ENCODE peak calls at places on chromosomes 2 and 18, in four cellular contexts. C is neural progenitor cell, V is testis, F is Panc1. K is an unnamed sample.

GRCh38 chr2:180980943-180981898 is 816 bp downstream of the UBE2E3 start:
- DNase-seq in V (peak; percentile 38), C (peak; percentile 31), F (no peak), K (no peak)

GRCh38 chr2:37230581-37230980 is 815 bp downstream of the CEBPZ start:
- DNase-seq in V (no peak), C (peak; percentile 19), F (no peak), K (peak; percentile 15)

GRCh38 chr2:152055366-152056108 is 43.3 kb downstream of the CACNB4 start:
- DNase-seq in C (no peak), V (no peak), F (no peak), K (no peak)

GRCh38 chr18:12295389-12296086 is 12.5 kb upstream of the TUBB6 start:
- DNase-seq in F (no peak), C (no peak), V (no peak), K (no peak)

GRCh38 chr2:23504591-23504990 is 119.6 kb downstream of the KLHL29 start:
- DNase-seq in V (no peak), C (no peak), F (no peak), K (no peak)

GRCh38 chr2:46030330-46030729 is 266.9 kb upstream of the EPAS1 start:
- DNase-seq in V (no peak), C (no peak), F (no peak), K (no peak)

GRCh38 chr18:56861244-56861643 is 210.1 kb downstream of the WDR7 start:
- DNase-seq in F (no peak), C (no peak), V (no peak), K (no peak)

GRCh38 chr18:28781616-28782362 is 604.9 kb upstream of the CDH2 start:
- DNase-seq in F (no peak), V (no peak), C (no peak), K (no peak)

GRCh38 chr2:19355416-19355821 is 3.0 kb downstream of the OSR1 start:
- DNase-seq in C (no peak), F (no peak), V (no peak), K (no peak)

GRCh38 chr2:175080479-175080878 is 75.3 kb upstream of the CHN1 start:
- DNase-seq in V (no peak), F (no peak), C (no peak), K (no peak)

GRCh38 chr2:170323743-170324142 is 145.8 kb downstream of the MYO3B start:
- DNase-seq in V (no peak), F (no peak), C (no peak), K (no peak)

GRCh38 chr2:43142921-43143438 is 83.4 kb downstream of the ZFP36L2 start:
- DNase-seq in C (no peak), F (no peak), V (no peak), K (peak; percentile 68)

DNA sequence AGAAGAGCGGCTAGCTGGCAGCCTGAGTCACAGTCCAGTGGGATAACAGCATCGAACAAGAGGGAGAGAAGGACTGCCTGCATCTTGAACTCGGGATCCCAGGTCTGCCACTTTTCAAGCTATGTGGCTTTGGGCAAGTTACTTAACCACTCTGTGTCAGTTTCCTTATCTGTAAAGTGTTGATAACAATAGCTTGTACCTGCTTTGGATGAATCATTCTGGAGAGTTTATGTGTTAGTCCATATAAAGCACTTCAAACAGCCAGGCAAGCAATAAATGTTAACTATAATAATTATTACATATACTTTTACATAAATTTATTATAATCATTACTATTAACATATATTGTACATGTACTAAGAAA is 4.6 kb downstream of the DYSF start:
- DNase-seq in C (no peak), F (no peak), V (no peak), K (no peak)
- H3K4me1 ChIP-seq in C (peaks cover 29% of the 10 kb centered on the region), F (no peaks in the 10 kb centered on the region), V (peaks cover 14% of the 10 kb centered on the region), K (peaks cover 22% of the 10 kb centered on the region)

GRCh38 chr2:207816546-207816945 is 46.8 kb upstream of the FZD5 start:
- DNase-seq in V (no peak), C (no peak), F (no peak), K (no peak)

GRCh38 chr2:207815254-207815653 is 45.5 kb upstream of the FZD5 start:
- DNase-seq in F (no peak), V (no peak), C (no peak), K (no peak)

GRCh38 chr2:207823865-207824264 is 54.2 kb upstream of the FZD5 start:
- DNase-seq in F (no peak), C (no peak), V (no peak), K (no peak)

GRCh38 chr2:207819021-207819687 is 49.4 kb upstream of the FZD5 start:
- DNase-seq in F (no peak), C (no peak), V (no peak), K (no peak)

GRCh38 chr2:207819839-207820784 is 50.4 kb upstream of the FZD5 start:
- DNase-seq in V (no peak), C (no peak), F (no peak), K (peak; percentile 72)
- H3K4me1 ChIP-seq in V (no peaks in the 10 kb centered on the region), C (peaks cover 43% of the 10 kb centered on the region), F (no peaks in the 10 kb centered on the region), K (peaks cover 48% of the 10 kb centered on the region)

DNA sequence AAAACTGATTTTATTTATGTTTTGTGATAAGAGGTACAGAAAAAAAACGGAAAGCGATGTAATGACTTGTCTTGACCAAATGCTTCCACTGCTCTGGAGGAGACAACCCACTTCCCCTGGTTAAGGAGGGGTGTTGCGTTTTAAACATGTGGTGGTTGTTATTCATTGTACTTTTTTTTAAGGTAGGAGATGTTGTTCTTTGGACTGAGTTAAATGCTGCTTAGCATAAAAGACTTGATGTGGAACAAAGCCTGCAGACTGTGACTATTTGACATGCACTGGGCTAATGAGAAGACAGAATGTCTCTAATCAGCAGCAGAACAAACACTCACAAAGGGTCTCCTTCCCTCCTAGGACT is 70.6 kb downstream of the RHBDD1 start:
- DNase-seq in V (no peak), F (no peak), C (no peak), K (no peak)
- H3K4me1 ChIP-seq in V (no peaks in the 10 kb centered on the region), F (no peaks in the 10 kb centered on the region), C (peaks cover 2% of the 10 kb centered on the region), K (peaks cover 14% of the 10 kb centered on the region)

GRCh38 chr2:47033102-47033880 is 117.7 kb upstream of the MCFD2 start:
- DNase-seq in C (peak; percentile 25), V (no peak), F (no peak), K (no peak)
- H3K4me1 ChIP-seq in C (peaks cover 43% of the 10 kb centered on the region), V (peaks cover 37% of the 10 kb centered on the region), F (peaks cover 64% of the 10 kb centered on the region), K (peaks cover 98% of the 10 kb centered on the region)

DNA sequence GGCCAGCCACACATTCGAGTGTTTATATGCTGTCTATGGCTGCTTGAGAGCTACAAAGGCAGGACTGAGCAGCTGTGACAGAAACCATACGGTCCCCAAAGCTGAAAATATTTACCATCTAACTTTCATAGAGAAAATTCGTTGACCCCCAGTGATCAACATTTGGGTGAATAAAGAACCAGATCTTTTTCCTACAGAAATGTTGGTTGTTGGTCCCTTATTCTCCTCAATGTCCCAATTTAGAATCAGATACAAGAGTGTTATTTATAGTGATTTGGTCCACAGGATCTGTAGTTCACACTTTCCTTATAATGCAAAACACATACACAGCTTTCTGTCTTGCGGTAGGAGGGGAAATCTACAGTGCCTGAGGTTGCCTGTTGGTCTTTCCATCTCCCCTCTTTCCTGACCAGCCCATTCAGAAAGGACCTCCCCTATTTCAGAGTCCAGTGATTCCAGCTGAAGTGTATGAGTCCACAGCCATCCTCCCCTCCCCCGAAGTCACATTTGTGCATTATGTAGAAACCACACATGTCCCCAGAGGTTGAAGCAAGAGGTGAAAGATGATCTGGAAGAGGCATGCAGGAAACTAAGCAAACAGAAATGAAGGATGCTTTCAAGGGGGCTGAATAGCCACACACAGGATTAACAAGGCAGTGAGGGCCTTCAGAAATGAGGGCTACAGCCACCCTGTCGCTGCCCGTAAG is 61.9 kb downstream of the SPRED2 start:
- DNase-seq in F (no peak), V (no peak), C (no peak), K (no peak)
- H3K4me1 ChIP-seq in F (peaks cover 91% of the 10 kb centered on the region), V (no peaks in the 10 kb centered on the region), C (peaks cover 38% of the 10 kb centered on the region), K (peaks cover 83% of the 10 kb centered on the region)

GRCh38 chr2:9260411-9261037 is 53.9 kb downstream of the ASAP2 start:
- DNase-seq in F (no peak), C (no peak), V (no peak), K (no peak)

GRCh38 chr2:9261231-9261883 is 54.7 kb downstream of the ASAP2 start:
- DNase-seq in V (no peak), F (no peak), C (no peak), K (no peak)

GRCh38 chr2:9256570-9257043 is 50.0 kb downstream of the ASAP2 start:
- DNase-seq in C (peak; percentile 29), F (no peak), V (no peak), K (no peak)

GRCh38 chr2:9258501-9258900 is 51.9 kb downstream of the ASAP2 start:
- DNase-seq in V (no peak), C (no peak), F (no peak), K (no peak)

GRCh38 chr2:9258953-9259399 is 52.4 kb downstream of the ASAP2 start:
- DNase-seq in F (no peak), C (no peak), V (no peak), K (no peak)
- H3K4me1 ChIP-seq in F (peaks cover 97% of the 10 kb centered on the region), C (peaks cover 24% of the 10 kb centered on the region), V (peaks cover 12% of the 10 kb centered on the region), K (peaks cover 32% of the 10 kb centered on the region)

GRCh38 chr2:71530987-71531332 is 77.6 kb downstream of the DYSF start:
- DNase-seq in V (no peak), F (no peak), C (no peak), K (no peak)
- H3K4me1 ChIP-seq in V (no peaks in the 10 kb centered on the region), F (no peaks in the 10 kb centered on the region), C (peaks cover 8% of the 10 kb centered on the region), K (no peaks in the 10 kb centered on the region)

GRCh38 chr2:230981704-230982103 is 14.2 kb upstream of the SPATA3 start:
- DNase-seq in C (no peak), F (no peak), V (no peak), K (no peak)
- H3K4me1 ChIP-seq in C (peaks cover 4% of the 10 kb centered on the region), F (peaks cover under 1% of the 10 kb centered on the region), V (no peaks in the 10 kb centered on the region), K (peaks cover 1% of the 10 kb centered on the region)

DNA sequence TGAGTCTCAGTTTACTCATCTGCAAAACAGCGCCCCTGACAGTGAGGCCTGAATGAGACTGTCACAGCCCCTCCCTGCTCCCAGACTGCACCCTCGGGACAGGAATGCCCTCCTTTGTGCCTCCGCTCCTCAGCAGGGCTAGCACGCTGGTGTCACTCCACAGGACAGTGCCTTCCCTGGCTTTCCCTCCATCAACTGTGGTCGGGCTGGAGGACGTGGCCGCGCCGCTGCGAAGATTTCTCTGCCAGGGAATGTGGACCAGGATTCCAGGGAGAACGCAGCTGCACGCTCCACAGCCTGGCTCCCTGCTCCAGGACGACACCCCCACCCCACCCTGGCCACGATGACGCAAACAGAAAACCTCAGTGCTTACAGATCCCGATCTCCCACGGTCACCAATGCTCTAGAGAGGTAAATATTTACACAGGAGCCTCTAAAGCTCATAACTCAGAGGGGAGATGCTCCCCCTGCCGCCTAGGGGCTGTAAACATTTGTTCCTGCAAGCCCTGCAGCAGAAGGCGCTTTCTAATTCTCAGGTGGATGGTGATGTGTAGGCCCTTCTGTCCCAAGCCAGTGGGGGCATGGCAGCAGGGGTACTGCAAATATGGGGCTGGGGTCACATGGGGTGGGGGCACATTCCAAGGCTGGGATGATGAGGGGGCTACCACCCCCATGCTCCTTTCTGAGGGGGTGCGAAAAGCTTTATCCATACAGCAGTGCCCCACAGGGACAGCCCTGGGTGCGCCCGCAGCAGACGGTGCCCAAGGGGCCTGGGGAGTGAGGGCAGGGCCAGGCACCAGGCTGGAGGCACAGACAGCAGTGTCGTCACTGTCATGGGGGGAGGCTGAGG is 12.4 kb downstream of the HS6ST1 start:
- DNase-seq in F (no peak), C (peak; percentile 52), V (no peak), K (peak; percentile 84)
- H3K4me1 ChIP-seq in F (peaks cover 15% of the 10 kb centered on the region), C (peaks cover 47% of the 10 kb centered on the region), V (peaks cover 89% of the 10 kb centered on the region), K (peaks cover 38% of the 10 kb centered on the region)

K was measured in A549.